ENCODE peak calls at places on chromosomes 13 and 19, in eight cellular contexts. R is ovary; T is brain microvascular endothelial cell; J is DND-41; G is left lung; W is Panc1; F is CD8-positive, alpha-beta T cell; D is dorsolateral prefrontal cortex. K is an unnamed sample.

GRCh38 chr13:81305928-81306327 is 965.0 kb upstream of the SPRY2 start:
- DNase-seq in R (no peak), T (no peak), J (no peak), G (no peak), W (no peak), F (no peak), D (no peak), K (no peak)

GRCh38 chr13:106318941-106319411 is 216.5 kb downstream of the EFNB2 start:
- DNase-seq in R (no peak), T (peak; percentile 98), J (no peak), G (no peak), W (peak; percentile 7), F (no peak), D (no peak), K (no peak)

GRCh38 chr13:40200273-40200978 is 466.0 kb downstream of the FOXO1 start:
- DNase-seq in R (no peak), T (no peak), J (no peak), G (no peak), W (no peak), F (no peak), D (no peak), K (no peak)

GRCh38 chr13:90526711-90527110 is 820.8 kb upstream of the MIR17HG start:
- DNase-seq in R (no peak), T (no peak), J (no peak), G (no peak), W (no peak), F (no peak), D (no peak), K (no peak)

GRCh38 chr19:54178581-54179261 is 5.8 kb upstream of the TMC4 start:
- DNase-seq in R (no peak), T (no peak), J (peak; percentile 48), G (peak; percentile 77), W (no peak), F (no peak), D (peak; percentile 59), K (no peak)

GRCh38 chr13:47503468-47503867 is 497.6 kb downstream of the SUCLA2 start:
- DNase-seq in R (no peak), T (no peak), J (no peak), G (no peak), W (no peak), F (no peak), D (no peak), K (no peak)

GRCh38 chr13:25906211-25906661 is 145.6 kb downstream of the SHISA2 start:
- DNase-seq in R (no peak), T (no peak), J (peak; percentile 50), G (no peak), W (no peak), F (no peak), D (no peak), K (no peak)

GRCh38 chr19:8194528-8195275 is 14.5 kb upstream of the CERS4 start:
- DNase-seq in R (no peak), T (no peak), J (no peak), G (peak; percentile 83), W (no peak), F (peak; percentile 23), D (no peak), K (peak; percentile 53)

GRCh38 chr13:20711301-20712044 is 8.0 kb downstream of the IL17D start:
- DNase-seq in R (no peak), T (no peak), J (no peak), G (no peak), W (no peak), F (no peak), D (no peak), K (no peak)

GRCh38 chr19:14006085-14006765 is at the start of gene RFX1:
- DNase-seq in R (peak; percentile 100), T (peak; percentile 100), J (peak; percentile 100), G (peak; percentile 98), W (peak; percentile 93), F (peak; percentile 100), D (peak; percentile 100), K (peak; percentile 100)

GRCh38 chr19:18433039-18433691 is 4.8 kb downstream of the ISYNA1 start:
- DNase-seq in R (peak; percentile 62), T (no peak), J (no peak), G (no peak), W (no peak), F (no peak), D (no peak), K (no peak)

GRCh38 chr13:24168392-24168750 is 7.9 kb downstream of the SPATA13 start:
- DNase-seq in R (no peak), T (no peak), J (no peak), G (no peak), W (no peak), F (no peak), D (no peak), K (no peak)

GRCh38 chr19:16330368-16330801 is 5.8 kb downstream of the KLF2 start:
- DNase-seq in R (peak; percentile 55), T (peak; percentile 92), J (peak; percentile 62), G (peak; percentile 92), W (peak; percentile 65), F (peak; percentile 89), D (no peak), K (peak; percentile 75)

GRCh38 chr13:111632906-111633305 is 312.5 kb downstream of the TEX29 start:
- DNase-seq in R (no peak), T (no peak), J (no peak), G (no peak), W (no peak), F (no peak), D (no peak), K (no peak)

GRCh38 chr13:48678316-48678715 is 24.6 kb downstream of the CYSLTR2 start:
- DNase-seq in R (no peak), T (no peak), J (no peak), G (no peak), W (no peak), F (no peak), D (no peak), K (no peak)

GRCh38 chr19:30525383-30525782 is 153.2 kb downstream of the ZNF536 start:
- DNase-seq in R (no peak), T (no peak), J (no peak), G (no peak), W (no peak), F (no peak), D (no peak), K (no peak)

GRCh38 chr13:113836917-113837553 is 26.8 kb downstream of the GAS6 start:
- DNase-seq in R (peak; percentile 75), T (peak; percentile 81), J (no peak), G (no peak), W (no peak), F (no peak), D (no peak), K (peak; percentile 58)

GRCh38 chr13:113835461-113836274 is 28.2 kb downstream of the GAS6 start:
- DNase-seq in R (no peak), T (no peak), J (no peak), G (peak; percentile 63), W (no peak), F (no peak), D (no peak), K (peak; percentile 51)

GRCh38 chr13:113833111-113833830 is 30.6 kb downstream of the GAS6 start:
- DNase-seq in R (no peak), T (no peak), J (no peak), G (peak; percentile 74), W (no peak), F (no peak), D (no peak), K (peak; percentile 45)

GRCh38 chr13:113832631-113833030 is 31.2 kb downstream of the GAS6 start:
- DNase-seq in R (no peak), T (no peak), J (no peak), G (peak; percentile 81), W (no peak), F (no peak), D (no peak), K (peak; percentile 48)

GRCh38 chr13:113834496-113835200 is 29.2 kb downstream of the GAS6 start:
- DNase-seq in R (no peak), T (no peak), J (no peak), G (peak; percentile 80), W (no peak), F (no peak), D (no peak), K (peak; percentile 11)
- H3K4me3 ChIP-seq in R (no peak overlapping the region), T (no peak overlapping the region), J (no peak overlapping the region), G (no peak overlapping the region), W (no peak overlapping the region), F (no peak overlapping the region), D (no peak overlapping the region), K (no peak overlapping the region)

GRCh38 chr13:51802601-51803000 is 1.4 kb downstream of the DHRS12 start:
- DNase-seq in R (no peak), T (no peak), J (no peak), G (no peak), W (no peak), F (no peak), D (no peak), K (no peak)
- H3K27ac ChIP-seq in R (peak overlapping the region; percentile 100), T (no peak overlapping the region), J (peak overlapping the region; percentile 69), G (peak overlapping the region; percentile 98), W (peak overlapping the region; percentile 76), F (peak overlapping the region; percentile 99), D (peak overlapping the region; percentile 100), K (peak overlapping the region; percentile 100)

GRCh38 chr19:45468803-45469131 is 971 bp downstream of the FOSB start:
- DNase-seq in R (no peak), T (no peak), J (no peak), G (no peak), W (no peak), F (no peak), D (no peak), K (no peak)

GRCh38 chr19:45470147-45471081 is 2.6 kb downstream of the FOSB start:
- DNase-seq in R (peak; percentile 41), T (peak; percentile 53), J (peak; percentile 12), G (peak; percentile 76), W (no peak), F (peak; percentile 46), D (no peak), K (peak; percentile 63)

GRCh38 chr19:45468159-45468651 is 409 bp downstream of the FOSB start:
- DNase-seq in R (peak; percentile 35), T (peak; percentile 14), J (no peak), G (peak; percentile 80), W (no peak), F (peak; percentile 18), D (no peak), K (peak; percentile 40)

GRCh38 chr19:45469835-45470146 is 2.0 kb downstream of the FOSB start:
- DNase-seq in R (no peak), T (no peak), J (peak; percentile 78), G (no peak), W (no peak), F (no peak), D (no peak), K (no peak)

GRCh38 chr19:45469132-45469834 is 1.5 kb downstream of the FOSB start:
- DNase-seq in R (peak; percentile 89), T (peak; percentile 81), J (peak; percentile 94), G (peak; percentile 94), W (no peak), F (peak; percentile 81), D (peak; percentile 97), K (peak; percentile 96)
- TF ChIP-seq CTCF in R (peak; percentile 7), T (no peak), J (peak; percentile 52), G (no peak), W (no peak), F (no peak), D (no peak), K (no peak)

GRCh38 chr19:42284066-42284501 is 15.0 kb downstream of the CIC start:
- DNase-seq in R (peak; percentile 86), T (no peak), J (peak; percentile 86), G (peak; percentile 94), W (no peak), F (peak; percentile 67), D (peak; percentile 72), K (peak; percentile 93)
- H3K4me3 ChIP-seq in R (peak overlapping the region; percentile 64), T (peak overlapping the region; percentile 42), J (peak overlapping the region; percentile 93), G (peak overlapping the region; percentile 15), W (peak overlapping the region; percentile 37), F (no peak overlapping the region), D (peak overlapping the region; percentile 75), K (peak overlapping the region; percentile 66)

GRCh38 chr13:51780099-51780498 is 23.9 kb downstream of the DHRS12 start:
- DNase-seq in R (no peak), T (no peak), J (no peak), G (no peak), W (no peak), F (no peak), D (no peak), K (no peak)
- H3K27ac ChIP-seq in R (no peak overlapping the region), T (no peak overlapping the region), J (no peak overlapping the region), G (no peak overlapping the region), W (no peak overlapping the region), F (no peak overlapping the region), D (no peak overlapping the region), K (no peak overlapping the region)

K was measured in psoas muscle.